ENCODE peak calls at places on chromosomes 1 and 21, in nine cellular contexts. V, W, S, U, Z, M, D, A and Y are unnamed samples.
A peak's percentile ranks its signal among the peaks of the same experiment; 100 is the strongest.

GRCh38 chr1:99590578-99591209 is 55.2 kb upstream of the PALMD start:
- DNase-seq in D (peak; percentile 93), U (no peak), A (peak; percentile 86), Z (peak; percentile 85), M (no peak), V (no peak), S (no peak), W (peak; percentile 22), Y (peak; percentile 93)

GRCh38 chr1:41618066-41618825 is 133.8 kb upstream of the EDN2 start:
- DNase-seq in S (peak; percentile 93), M (no peak), W (peak; percentile 82), V (no peak), Z (no peak), A (peak; percentile 39), U (peak; percentile 85), D (peak; percentile 62), Y (no peak)

GRCh38 chr1:165903672-165904071 is 76.3 kb downstream of the UCK2 start:
- DNase-seq in W (no peak), M (no peak), D (peak; percentile 75), Z (no peak), U (no peak), V (no peak), A (peak; percentile 99), S (no peak), Y (no peak)

GRCh38 chr1:39490596-39491145 is 765 bp upstream of the BMP8A start:
- DNase-seq in Z (no peak), A (peak; percentile 33), M (peak; percentile 28), V (peak; percentile 11), D (no peak), U (no peak), W (no peak), S (peak; percentile 68), Y (no peak)

GRCh38 chr1:19205403-19205802 is 4.7 kb downstream of the UBR4 start:
- DNase-seq in D (no peak), M (no peak), Z (no peak), W (no peak), A (no peak), S (no peak), V (no peak), U (no peak), Y (no peak)

GRCh38 chr1:75124510-75124909 is 9.7 kb upstream of the LHX8 start:
- DNase-seq in M (no peak), Z (no peak), S (no peak), U (no peak), V (no peak), W (no peak), A (no peak), D (no peak), Y (no peak)

GRCh38 chr21:46153259-46154154 is 1.9 kb downstream of the FTCD start:
- DNase-seq in V (peak; percentile 43), W (peak; percentile 69), M (peak; percentile 46), Z (no peak), U (no peak), D (peak; percentile 23), A (peak; percentile 13), S (peak; percentile 81), Y (no peak)

GRCh38 chr1:47328992-47329391 is 4.6 kb upstream of the CMPK1 start:
- DNase-seq in A (no peak), D (no peak), V (no peak), S (no peak), U (no peak), Z (no peak), W (no peak), M (no peak), Y (no peak)

GRCh38 chr1:175319112-175319911 is 126.7 kb upstream of the KIAA0040 start:
- DNase-seq in D (peak; percentile 10), A (peak; percentile 79), S (peak; percentile 80), W (peak; percentile 74), U (no peak), V (peak; percentile 59), Z (peak; percentile 13), M (peak; percentile 65), Y (peak; percentile 29)

GRCh38 chr1:154935749-154936415 is 637 bp downstream of the PMVK start:
- DNase-seq in D (no peak), Z (no peak), W (no peak), S (no peak), A (no peak), V (no peak), M (no peak), U (no peak), Y (no peak)

GRCh38 chr21:37863842-37864241 is 52.4 kb downstream of the KCNJ6 start:
- DNase-seq in M (no peak), U (no peak), Z (no peak), A (no peak), W (no peak), S (no peak), V (no peak), D (no peak), Y (no peak)

GRCh38 chr1:183228650-183229220 is 42.7 kb downstream of the LAMC2 start:
- DNase-seq in M (no peak), V (no peak), W (no peak), Z (no peak), S (no peak), D (no peak), U (no peak), A (no peak), Y (no peak)

GRCh38 chr1:246681822-246682221 is 42.4 kb upstream of the SCCPDH start:
- DNase-seq in U (no peak), Z (no peak), V (no peak), M (no peak), W (peak; percentile 72), D (no peak), S (no peak), A (no peak), Y (no peak)

GRCh38 chr1:119116725-119117124 is 23.7 kb downstream of the WARS2 start:
- DNase-seq in U (no peak), V (no peak), M (no peak), A (no peak), Z (no peak), S (no peak), W (no peak), D (no peak), Y (no peak)

GRCh38 chr1:248756636-248757035 is 1.1 kb upstream of the LYPD8 start:
- DNase-seq in S (no peak), W (no peak), Z (no peak), D (no peak), M (no peak), V (no peak), U (peak; percentile 64), A (no peak), Y (no peak)

GRCh38 chr1:152983743-152984142 is at the start of gene SPRR1A:
- DNase-seq in Z (no peak), S (no peak), M (no peak), W (no peak), D (no peak), A (peak; percentile 86), V (no peak), U (peak; percentile 45), Y (no peak)

GRCh38 chr1:20496241-20496661 is 10.2 kb upstream of the CAMK2N1 start:
- DNase-seq in D (peak; percentile 73), A (peak; percentile 99), M (no peak), S (no peak), Z (peak; percentile 74), V (no peak), U (no peak), W (no peak), Y (peak; percentile 48)

GRCh38 chr21:43864313-43864805 is 664 bp upstream of the AGPAT3 start:
- DNase-seq in M (no peak), U (no peak), W (peak; percentile 52), V (peak; percentile 33), Z (no peak), A (peak; percentile 56), S (peak; percentile 87), D (peak; percentile 23), Y (no peak)

GRCh38 chr1:211613108-211613947 is 34.4 kb upstream of the SLC30A1 start:
- DNase-seq in S (peak; percentile 79), W (peak; percentile 73), Z (peak; percentile 38), U (peak; percentile 97), D (peak; percentile 83), M (no peak), V (peak; percentile 43), A (peak; percentile 91), Y (peak; percentile 57)

GRCh38 chr1:226411619-226412018 is 3.7 kb upstream of the PARP1 start:
- DNase-seq in M (no peak), Z (no peak), V (no peak), S (no peak), A (no peak), D (no peak), W (no peak), U (no peak), Y (no peak)

GRCh38 chr1:42385283-42385682 is 4.7 kb downstream of the RIMKLA start:
- DNase-seq in D (no peak), U (no peak), S (no peak), M (no peak), A (no peak), V (no peak), W (no peak), Z (no peak), Y (no peak)

GRCh38 chr1:66360285-66360724 is 173.6 kb upstream of the SGIP1 start:
- DNase-seq in V (no peak), A (no peak), W (no peak), S (no peak), D (no peak), M (no peak), Z (no peak), U (no peak), Y (no peak)
- TF ChIP-seq CTCF in V (peak; percentile 6), A (no peak), W (no peak), S (no peak), D (peak; percentile 8), M (peak; percentile 21), Z (peak; percentile 23), U (no peak), Y (no peak)

GRCh38 chr1:195704028-195704427 is 904.2 kb downstream of the KCNT2 start:
- DNase-seq in A (no peak), W (no peak), V (no peak), Z (no peak), U (no peak), D (no peak), S (no peak), M (no peak), Y (no peak)
- H3K4me3 ChIP-seq in A (no peak overlapping the region), W (no peak overlapping the region), V (no peak overlapping the region), Z (no peak overlapping the region), U (no peak overlapping the region), D (no peak overlapping the region), S (no peak overlapping the region), M (no peak overlapping the region), Y (no peak overlapping the region)

GRCh38 chr1:73401666-73402065 is 796.3 kb downstream of the LRRIQ3 start:
- DNase-seq in M (no peak), V (no peak), S (no peak), U (no peak), W (no peak), A (peak; percentile 2), Z (no peak), D (no peak), Y (no peak)
- TF ChIP-seq CTCF in M (no peak), V (no peak), S (no peak), U (no peak), W (no peak), A (no peak), Z (peak; percentile 21), D (no peak), Y (no peak)

DNA sequence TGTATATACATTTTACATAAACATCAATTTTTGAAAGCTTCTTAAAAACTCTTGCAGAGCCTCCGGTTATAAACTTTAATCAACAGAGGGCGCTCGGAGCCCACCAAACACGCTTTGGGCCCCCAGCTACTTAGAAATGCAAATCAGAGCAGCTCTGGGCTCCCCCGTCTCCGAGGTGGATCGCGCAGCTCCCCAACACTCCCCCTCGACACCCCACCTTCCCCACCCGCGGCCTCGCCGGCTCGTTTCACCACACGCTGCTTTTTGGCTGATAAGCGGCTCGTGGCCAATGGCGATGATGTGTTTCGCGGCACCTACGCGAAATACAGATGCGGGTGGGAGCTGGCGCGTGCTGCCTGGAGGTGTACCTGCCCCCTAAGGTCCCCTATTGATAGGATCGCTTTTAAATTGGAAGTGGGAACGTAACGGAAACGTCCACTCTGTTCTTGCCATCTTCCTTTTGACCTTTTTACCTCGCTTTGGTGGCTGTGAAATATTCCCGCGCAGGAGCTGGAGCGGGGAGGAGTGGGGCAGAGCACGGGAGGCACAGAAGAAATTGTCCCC is 1.6 kb upstream of the KIF26B start:
- DNase-seq in A (peak; percentile 78), U (no peak), M (peak; percentile 67), S (no peak), D (peak; percentile 52), V (peak; percentile 68), Z (no peak), W (peak; percentile 34), Y (peak; percentile 53)
- H3K4me3 ChIP-seq in A (peak overlapping the region; percentile 62), U (peak overlapping the region; percentile 68), M (peak overlapping the region; percentile 60), S (peak overlapping the region; percentile 63), D (peak overlapping the region; percentile 98), V (peak overlapping the region; percentile 64), Z (peak overlapping the region; percentile 91), W (peak overlapping the region; percentile 16), Y (peak overlapping the region; percentile 82)